ENCODE peak calls at places on chromosomes 3 and 15, in ten cellular contexts. D, T, O, K, I, W, B, H, F and V are unnamed samples.

GRCh38 chr3:118108769-118109168 is 925.9 kb downstream of the IGSF11 start:
- DNase-seq in D (no peak), T (no peak), O (no peak), K (no peak), I (no peak), W (no peak), B (no peak), H (no peak), F (no peak), V (no peak)

GRCh38 chr15:68635142-68635541 is 56.3 kb downstream of the CORO2B start:
- DNase-seq in D (no peak), T (no peak), O (no peak), K (no peak), I (no peak), W (no peak), B (no peak), H (no peak), F (no peak), V (no peak)

GRCh38 chr3:38725726-38726410 is 76.4 kb upstream of the SCN5A start:
- DNase-seq in D (no peak), T (no peak), O (peak; percentile 83), K (no peak), I (peak; percentile 39), W (no peak), B (no peak), H (no peak), F (no peak), V (peak; percentile 59)

GRCh38 chr15:99341786-99342185 is 90.5 kb downstream of the LRRC28 start:
- DNase-seq in D (no peak), T (no peak), O (peak; percentile 51), K (no peak), I (no peak), W (no peak), B (no peak), H (no peak), F (no peak), V (no peak)

GRCh38 chr15:99449514-99449913 is 116.3 kb upstream of the MEF2A start:
- DNase-seq in D (no peak), T (no peak), O (peak; percentile 30), K (no peak), I (no peak), W (no peak), B (no peak), H (no peak), F (no peak), V (peak; percentile 33)

GRCh38 chr3:161253711-161254110 is 32.6 kb downstream of the NMD3 start:
- DNase-seq in D (no peak), T (no peak), O (peak; percentile 15), K (no peak), I (no peak), W (no peak), B (no peak), H (no peak), F (no peak), V (no peak)

GRCh38 chr3:45943207-45943846 is at the start of gene CXCR6:
- DNase-seq in D (no peak), T (no peak), O (peak; percentile 14), K (no peak), I (no peak), W (no peak), B (no peak), H (no peak), F (no peak), V (no peak)

GRCh38 chr3:123431658-123432323 is 17.1 kb downstream of the ADCY5 start:
- DNase-seq in D (no peak), T (no peak), O (no peak), K (no peak), I (no peak), W (no peak), B (no peak), H (no peak), F (no peak), V (peak; percentile 88)

GRCh38 chr3:106172780-106173179 is 304.0 kb upstream of the CBLB start:
- DNase-seq in D (no peak), T (no peak), O (no peak), K (no peak), I (no peak), W (no peak), B (no peak), H (no peak), F (no peak), V (peak; percentile 5)